ENCODE peak calls at places on chromosome X, in seven cellular contexts. P is cardiac fibroblast, E is PC-3, U is GM06990, S is adrenal gland, B is RWPE2, I is right atrium auricular region. G is an unnamed sample.

GRCh38 chrX:55312655-55313054 is 47.9 kb upstream of the PAGE3 start:
- DNase-seq in U (no peak), S (no peak), E (peak), P (no peak), B (no peak), I (no peak), G (no peak)

GRCh38 chrX:10932842-10933440 is 178.2 kb upstream of the HCCS start:
- DNase-seq in B (no peak), I (no peak), P (peak), S (no peak), E (peak), U (no peak), G (no peak)

GRCh38 chrX:41027388-41027787 is 57.9 kb upstream of the USP9X start:
- DNase-seq in I (no peak), U (no peak), B (no peak), S (no peak), E (peak), P (peak), G (peak)

GRCh38 chrX:107736781-107737531 is 38.6 kb downstream of the TSC22D3 start:
- DNase-seq in E (peak), U (no peak), B (no peak), P (no peak), I (no peak), S (peak), G (peak)

GRCh38 chrX:28225508-28225907 is 244.3 kb upstream of the DCAF8L1 start:
- DNase-seq in S (no peak), U (no peak), E (peak), P (peak), B (no peak), I (no peak), G (no peak)

GRCh38 chrX:153494061-153494460 is 719 bp upstream of the BGN start:
- DNase-seq in P (no peak), B (no peak), I (peak), U (no peak), E (no peak), S (no peak), G (no peak)

GRCh38 chrX:119541188-119541587 is 24.0 kb downstream of the STEEP1 start:
- DNase-seq in E (peak), B (no peak), P (peak), U (no peak), I (no peak), S (no peak), G (peak)

GRCh38 chrX:107672955-107673378 is 44.7 kb downstream of the PRPS1 start:
- DNase-seq in S (peak), B (peak), I (peak), P (peak), E (peak), U (peak), G (peak)

DNA sequence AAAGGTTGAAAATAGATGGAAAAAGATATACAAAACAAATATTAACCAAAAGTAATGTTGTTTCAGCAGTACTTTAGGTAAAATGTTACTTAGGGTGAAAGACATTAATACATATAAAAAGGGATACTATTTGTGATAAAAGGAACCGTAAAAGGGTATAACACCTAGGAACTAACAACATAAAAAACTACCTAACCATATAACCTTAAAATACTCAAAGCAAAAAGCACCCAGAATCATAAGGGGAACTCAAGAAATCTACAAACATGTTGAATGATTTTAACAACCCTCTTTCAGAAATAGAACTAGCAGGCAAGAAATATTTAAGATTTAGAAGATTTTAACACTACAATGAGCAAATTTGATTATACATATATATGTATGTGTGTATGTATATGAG is 11.5 kb downstream of the MOSPD2 start:
- DNase-seq in U (no peak), S (no peak), B (no peak), I (no peak), P (no peak), E (no peak), G (no peak)
- TF ChIP-seq CTCF in U (no peak), S (no peak), B (no peak), I (no peak), P (no peak), E (no peak), G (no peak)

DNA sequence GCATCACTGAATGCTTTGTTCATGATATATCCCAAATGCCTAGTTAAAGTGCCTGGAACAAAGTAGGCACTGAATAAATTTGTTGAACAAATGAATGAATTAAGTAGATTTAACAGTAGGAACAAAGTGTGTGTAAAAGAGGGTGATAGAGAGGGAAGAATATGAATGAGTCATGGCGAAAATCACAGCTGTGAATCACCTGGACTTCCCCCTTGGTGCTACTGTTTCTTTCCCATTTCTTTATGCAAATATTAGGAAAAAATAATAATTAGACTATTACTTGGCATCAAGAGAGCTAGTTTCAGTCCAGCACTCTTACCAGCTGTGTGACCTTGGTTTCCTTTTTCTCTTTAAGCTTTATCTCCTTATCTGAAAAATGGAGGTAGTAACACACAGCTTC is 9.2 kb downstream of the SPIN3 start:
- DNase-seq in E (no peak), S (no peak), P (peak), I (no peak), B (no peak), U (peak), G (no peak)
- TF ChIP-seq CTCF in E (no peak), S (no peak), P (no peak), I (no peak), B (no peak), U (no peak), G (no peak)

DNA sequence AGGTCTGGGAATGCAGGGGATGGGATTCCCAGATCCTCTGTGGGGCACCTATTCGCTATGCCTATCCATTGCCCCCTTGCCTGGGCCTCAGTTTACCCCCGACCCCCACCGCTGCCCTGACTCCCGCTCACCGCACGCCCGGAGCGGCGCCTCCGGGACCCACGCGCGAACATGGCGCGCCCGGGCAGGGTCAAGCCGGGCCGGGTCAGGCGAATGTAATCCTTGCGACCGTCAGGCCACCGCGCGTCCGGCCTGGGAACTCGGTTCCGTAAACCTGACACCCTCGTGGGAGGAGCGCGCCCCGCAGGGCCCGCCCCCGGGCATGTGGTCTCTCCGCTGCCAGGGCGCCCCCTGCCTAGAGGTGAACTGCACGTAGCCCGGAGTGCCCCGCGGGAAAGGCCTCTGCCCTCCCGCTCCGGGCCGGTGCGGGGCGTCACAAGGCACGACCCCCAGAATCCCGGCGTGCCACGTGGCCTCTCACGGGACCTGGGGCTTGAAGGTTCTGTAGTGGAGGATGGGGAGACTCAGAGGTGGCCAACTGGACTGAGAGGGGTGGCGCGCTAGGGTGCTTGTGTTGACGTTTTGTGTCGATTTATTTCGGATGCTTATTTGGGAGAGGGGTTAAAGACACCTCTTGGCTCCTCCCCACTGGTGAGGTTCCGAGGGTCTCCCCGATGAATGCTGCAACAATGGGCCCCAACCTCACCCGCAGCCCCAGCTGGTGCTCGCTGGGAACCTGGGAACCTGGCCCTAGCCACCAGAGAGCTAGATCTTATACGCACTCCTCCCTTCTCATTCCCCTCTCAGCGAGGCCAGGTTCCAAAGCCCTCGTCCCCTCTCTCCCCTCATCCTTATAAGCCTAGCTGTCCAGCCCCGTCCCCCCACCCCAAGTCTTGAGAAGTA is at the start of gene PRICKLE3:
- DNase-seq in U (peak), B (no peak), I (peak), E (peak), P (peak), S (peak), G (peak)
- TF ChIP-seq CTCF in U (peak), B (peak), I (peak), E (peak), P (peak), S (peak), G (no peak)

DNA sequence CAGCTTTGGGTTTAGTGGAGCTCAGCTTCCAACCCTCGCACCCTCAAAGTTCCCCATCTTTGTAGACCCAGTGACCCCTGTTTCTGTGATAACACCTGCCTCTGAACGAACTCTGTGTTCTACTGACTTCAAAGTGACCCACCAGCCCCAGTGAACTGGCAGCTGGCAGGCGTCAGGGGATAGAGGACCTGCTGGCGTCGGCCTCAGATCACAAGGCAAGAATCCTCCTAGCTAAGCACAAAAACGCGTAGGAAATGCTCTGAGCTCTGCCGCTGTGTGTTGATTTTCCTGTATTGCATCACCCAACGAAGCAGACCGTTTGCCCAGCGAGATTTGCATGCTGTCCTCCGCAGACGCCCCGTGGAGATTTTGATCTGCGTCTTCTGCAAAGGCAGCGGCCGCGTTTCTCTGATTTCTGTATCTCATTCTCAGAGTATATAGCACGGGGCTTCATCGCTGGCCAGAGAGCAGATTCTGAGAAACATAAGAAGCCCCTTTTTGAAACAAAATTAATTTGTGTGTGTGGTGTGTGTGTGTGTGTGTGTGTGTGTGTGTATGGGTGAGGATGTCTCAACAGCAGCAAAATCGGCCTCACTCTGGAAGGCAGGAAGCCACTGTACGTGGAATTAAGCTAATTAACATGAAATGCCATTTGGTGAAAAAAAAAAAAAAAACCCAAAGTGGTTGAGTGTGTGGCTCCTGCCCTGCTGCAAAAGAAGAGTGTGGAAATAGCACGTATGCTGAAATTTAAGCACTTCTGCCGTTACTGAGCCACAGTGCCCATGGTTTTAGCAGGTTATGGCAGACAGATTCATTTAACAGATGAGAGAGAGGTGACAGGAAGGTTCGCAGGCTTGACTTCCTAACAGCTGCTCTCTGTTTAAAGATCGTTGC is 29.2 kb upstream of the ASMTL start:
- DNase-seq in B (no peak), P (peak), S (peak), U (peak), I (peak), E (peak), G (peak)
- TF ChIP-seq CTCF in B (no peak), P (no peak), S (no peak), U (peak), I (no peak), E (no peak), G (no peak)

DNA sequence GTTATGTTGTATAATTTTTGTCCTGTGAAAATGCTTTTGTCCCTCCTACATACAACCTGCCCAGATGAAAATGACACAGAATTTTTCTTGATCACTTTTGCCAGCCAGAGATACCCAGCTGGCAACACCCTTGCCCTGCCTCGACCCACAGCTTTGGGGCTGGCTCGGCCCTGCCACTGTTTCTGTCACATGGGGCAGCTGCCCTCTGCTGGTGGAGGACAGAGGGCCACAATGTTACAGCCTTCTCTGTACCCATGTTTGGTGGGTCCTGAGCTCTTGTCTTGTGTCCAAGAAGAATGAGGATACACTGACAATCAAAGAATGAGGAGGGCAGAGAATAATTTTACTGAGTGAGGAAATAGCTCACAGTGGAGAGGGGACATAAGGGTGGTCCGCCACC is 31.1 kb downstream of the BMP15 start:
- DNase-seq in S (no peak), B (no peak), U (no peak), I (no peak), P (no peak), E (peak), G (no peak)
- TF ChIP-seq CTCF in S (no peak), B (peak), U (peak), I (no peak), P (peak), E (peak), G (peak)

DNA sequence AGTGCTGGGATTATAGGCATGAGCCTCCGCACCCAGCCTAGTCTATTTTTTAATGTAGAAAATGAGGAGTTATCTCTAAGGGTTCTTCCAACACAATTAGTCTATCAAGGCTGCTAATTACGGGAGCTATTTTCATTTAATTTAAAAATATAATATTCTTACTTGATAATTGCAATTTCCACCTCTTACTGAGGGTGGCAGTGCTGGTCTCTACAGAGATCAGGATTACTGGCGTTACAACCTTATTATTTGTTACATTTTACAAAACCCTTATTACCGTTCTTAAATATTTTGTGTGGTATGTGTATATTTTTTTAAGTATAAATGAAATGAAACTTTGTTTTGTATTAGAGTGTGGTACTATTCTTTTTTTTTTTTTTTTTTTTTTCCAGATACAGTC is 17.6 kb upstream of the GK start:
- DNase-seq in U (no peak), B (no peak), I (no peak), P (peak), S (no peak), E (peak), G (peak)
- TF ChIP-seq CTCF in U (peak), B (peak), I (no peak), P (peak), S (peak), E (peak), G (peak)

GRCh38 chrX:53374923-53375322 is 47.5 kb downstream of the SMC1A start:
- DNase-seq in I (no peak), B (no peak), E (no peak), S (no peak), P (no peak), U (no peak), G (no peak)
- TF ChIP-seq CTCF in I (no peak), B (no peak), E (peak), S (no peak), P (no peak), U (no peak), G (no peak)

DNA sequence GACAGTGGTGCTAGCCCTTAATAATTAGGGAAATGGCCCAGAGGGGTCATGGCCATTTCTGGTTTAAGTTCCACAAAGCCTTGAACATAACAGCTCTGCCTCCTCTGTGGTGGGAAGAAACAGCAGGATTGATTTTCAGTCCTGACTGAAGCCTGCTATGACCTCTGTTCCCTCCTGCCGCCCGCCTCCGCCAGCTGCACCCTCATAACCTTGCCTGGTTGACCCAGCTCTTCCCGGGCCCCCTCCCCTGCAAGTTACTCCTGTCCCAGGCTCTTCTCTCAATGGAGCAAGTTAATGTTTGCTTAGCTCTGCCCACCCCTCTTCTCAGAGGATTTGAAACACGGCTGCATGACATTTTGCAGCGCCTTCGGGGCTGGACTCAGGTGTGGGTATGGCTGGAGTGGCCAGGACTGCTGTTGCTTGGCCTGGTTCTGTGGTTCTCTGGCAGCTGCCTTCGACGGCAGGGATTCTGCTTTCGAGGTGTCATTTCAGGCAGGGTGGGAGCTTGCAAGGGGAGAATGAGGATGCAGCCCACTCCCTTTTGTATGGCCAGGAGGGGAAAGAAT is 27.3 kb downstream of the BCORL1 start:
- DNase-seq in P (no peak), S (no peak), I (no peak), B (no peak), U (no peak), E (no peak), G (no peak)
- TF ChIP-seq CTCF in P (no peak), S (no peak), I (no peak), B (no peak), U (no peak), E (no peak), G (no peak)

DNA sequence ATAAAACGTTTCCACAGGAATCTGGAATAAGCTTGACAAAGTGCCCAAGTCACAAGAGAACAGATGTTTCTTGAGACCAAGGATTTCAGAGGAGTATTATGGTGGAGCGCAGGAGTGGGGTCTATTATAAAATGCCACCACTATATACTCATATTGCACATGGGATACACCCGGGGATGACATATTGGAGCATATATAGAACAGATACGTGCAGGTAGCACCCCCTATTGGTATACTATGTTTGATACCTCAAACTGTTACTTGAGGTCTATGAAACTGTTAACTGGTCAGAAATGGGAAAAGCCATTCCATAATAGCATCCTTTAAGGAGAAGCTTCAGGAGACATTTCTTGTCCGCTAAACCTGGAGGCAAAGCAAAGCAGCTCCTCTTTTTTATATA is 86.0 kb downstream of the PCYT1B start:
- DNase-seq in E (peak), S (no peak), U (no peak), B (no peak), P (peak), I (no peak), G (peak)
- TF ChIP-seq CTCF in E (peak), S (peak), U (peak), B (no peak), P (peak), I (no peak), G (peak)

DNA sequence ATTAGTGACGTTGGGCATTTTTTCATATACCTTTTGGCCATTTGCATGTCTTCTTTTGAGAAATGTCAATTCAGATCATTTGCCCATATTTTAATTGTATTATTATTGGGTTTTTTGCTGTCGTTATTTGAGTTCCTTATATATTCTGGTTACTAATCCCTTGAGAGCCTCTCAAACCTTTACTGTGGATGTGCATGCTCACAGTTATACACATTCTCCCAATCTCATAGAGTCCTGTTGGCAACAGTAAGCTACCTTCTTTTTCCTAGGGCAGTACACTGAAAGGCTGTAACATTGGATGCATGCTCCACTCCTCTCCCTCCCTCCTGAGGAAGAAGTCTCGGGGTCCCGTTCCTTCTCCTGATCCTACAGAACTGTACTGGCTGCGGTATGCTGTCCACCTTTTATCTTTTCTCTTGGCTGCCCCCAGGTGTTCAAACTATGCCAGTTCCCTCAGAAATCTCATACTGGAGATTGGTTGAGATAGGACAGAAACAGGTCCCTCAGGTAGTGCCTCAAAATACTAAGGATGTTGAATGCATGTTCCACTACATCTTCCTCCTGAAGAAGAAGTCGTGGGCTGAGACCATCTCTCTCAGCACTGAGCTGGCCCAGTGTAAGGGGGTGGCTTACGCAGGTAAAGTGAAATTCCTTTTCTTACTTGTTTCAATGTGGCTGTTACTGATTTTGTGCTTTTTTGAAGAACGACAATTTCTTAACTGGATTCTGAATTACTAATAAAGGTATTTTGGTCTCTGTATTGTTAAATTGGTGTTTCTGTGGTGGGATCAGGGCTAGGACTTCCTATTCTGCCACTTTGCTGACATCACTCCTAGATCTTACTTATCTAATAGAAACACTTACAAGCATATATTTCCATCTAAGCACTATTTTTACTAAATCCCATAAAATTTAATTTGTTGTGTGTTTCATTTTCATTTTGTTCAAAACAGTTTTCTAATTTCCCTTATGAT is 145.4 kb upstream of the HUWE1 start:
- DNase-seq in I (no peak), U (peak), E (peak), B (no peak), S (peak), P (peak), G (peak)
- TF ChIP-seq CTCF in I (no peak), U (peak), E (peak), B (peak), S (peak), P (peak), G (peak)